ENCODE peak calls at places on chromosomes 1 and 21, in four cellular contexts. L, I, R and B are unnamed samples.

GRCh38 chr1:92922378-92923035 is 38.8 kb downstream of the DIPK1A start:
- DNase-seq in R (no peak), L (no peak), I (no peak), B (no peak)

GRCh38 chr1:53281180-53281579 is 42.9 kb upstream of the MAGOH start:
- DNase-seq in I (no peak), L (no peak), R (no peak), B (no peak)

GRCh38 chr1:40802078-40803075 is 18.8 kb downstream of the KCNQ4 start:
- DNase-seq in R (peak; percentile 86), I (peak; percentile 80), L (peak; percentile 87), B (peak; percentile 86)

GRCh38 chr1:241177665-241178064 is 179.3 kb downstream of the RGS7 start:
- DNase-seq in R (no peak), L (no peak), I (no peak), B (no peak)

GRCh38 chr1:58885998-58886397 is 102.2 kb upstream of the JUN start:
- DNase-seq in R (no peak), I (no peak), L (no peak), B (no peak)

GRCh38 chr21:40227111-40227510 is 359.9 kb downstream of the PCP4 start:
- DNase-seq in R (no peak), I (no peak), L (no peak), B (no peak)

GRCh38 chr1:151944110-151944858 is 35.0 kb upstream of the THEM4 start:
- DNase-seq in L (no peak), I (no peak), R (peak; percentile 25), B (no peak)

GRCh38 chr1:19647643-19648042 is 3.5 kb downstream of the NBL1 start:
- DNase-seq in R (no peak), I (no peak), L (no peak), B (no peak)

GRCh38 chr21:45026066-45026745 is 48.2 kb upstream of the ADARB1 start:
- DNase-seq in L (no peak), I (no peak), R (no peak), B (no peak)

GRCh38 chr1:32329931-32330466 is 6.0 kb downstream of the MARCKSL1 start:
- DNase-seq in L (no peak), I (no peak), R (no peak), B (no peak)

GRCh38 chr1:94721240-94721639 is 98.9 kb upstream of the SLC44A3 start:
- DNase-seq in I (no peak), R (no peak), L (no peak), B (no peak)

GRCh38 chr1:180502361-180503273 is at the start of gene ACBD6:
- DNase-seq in L (peak; percentile 78), R (peak; percentile 90), I (peak; percentile 83), B (peak; percentile 69)

GRCh38 chr1:20884513-20884912 is 97.4 kb upstream of the HP1BP3 start:
- DNase-seq in I (no peak), R (no peak), L (no peak), B (no peak)

GRCh38 chr1:199780948-199781347 is 246.6 kb upstream of the NR5A2 start:
- DNase-seq in R (no peak), I (no peak), L (no peak), B (no peak)

GRCh38 chr1:211751438-211751837 is 76.0 kb upstream of the NEK2 start:
- DNase-seq in L (no peak), R (no peak), I (no peak), B (no peak)

GRCh38 chr1:196808529-196809235 is 10.8 kb upstream of the CFHR1 start:
- DNase-seq in L (no peak), R (no peak), I (no peak), B (no peak)

GRCh38 chr1:224205438-224205840 is 22.4 kb downstream of the DEGS1 start:
- DNase-seq in I (no peak), L (no peak), R (no peak), B (no peak)

GRCh38 chr1:205976708-205977107 is 26.5 kb downstream of the RAB7B start:
- DNase-seq in L (no peak), I (no peak), R (peak; percentile 93), B (no peak)

GRCh38 chr1:178417858-178418257 is 78.9 kb downstream of the CLEC20A start:
- DNase-seq in I (no peak), R (no peak), L (no peak), B (no peak)

GRCh38 chr1:91650764-91651163 is 150.1 kb downstream of the CDC7 start:
- DNase-seq in I (no peak), L (no peak), R (no peak), B (no peak)

GRCh38 chr1:52692697-52693096 is 5.5 kb downstream of the COA7 start:
- DNase-seq in L (no peak), I (no peak), R (no peak), B (no peak)

GRCh38 chr1:59128784-59129227 is 168.1 kb upstream of the FGGY start:
- DNase-seq in L (no peak), R (no peak), I (no peak), B (no peak)

GRCh38 chr21:44710756-44711326 is 531 bp downstream of the TSPEAR start:
- DNase-seq in I (no peak), L (no peak), R (peak; percentile 94), B (no peak)

GRCh38 chr1:226061793-226062557 is 541 bp upstream of the H3-3A start:
- DNase-seq in L (peak; percentile 25), I (peak; percentile 18), R (peak; percentile 77), B (peak; percentile 36)

GRCh38 chr1:155167166-155168104 is 5.7 kb downstream of the KRTCAP2 start:
- DNase-seq in I (peak; percentile 82), L (peak; percentile 84), R (peak; percentile 92), B (peak; percentile 86)

GRCh38 chr1:34162852-34163766 is 1.9 kb downstream of the CSMD2 start:
- DNase-seq in R (peak; percentile 75), L (no peak), I (no peak), B (no peak)

GRCh38 chr1:22275626-22276395 is 132.9 kb upstream of the WNT4 start:
- DNase-seq in L (peak; percentile 20), I (peak; percentile 18), R (peak; percentile 48), B (peak; percentile 12)

GRCh38 chr1:227896710-227897655 is 50.7 kb downstream of the WNT9A start:
- DNase-seq in R (no peak), L (no peak), I (no peak), B (no peak)

GRCh38 chr1:20255666-20256065 is 35.0 kb upstream of the VWA5B1 start:
- DNase-seq in R (peak; percentile 76), L (no peak), I (no peak), B (no peak)

GRCh38 chr1:45325816-45326506 is 734 bp upstream of the HPDL start:
- DNase-seq in L (no peak), I (no peak), R (no peak), B (no peak)

GRCh38 chr21:31416465-31416864 is 72.4 kb upstream of the TIAM1 start:
- DNase-seq in L (no peak), I (no peak), R (no peak), B (no peak)

GRCh38 chr1:107557095-107557494 is 407.9 kb downstream of the VAV3 start:
- DNase-seq in L (no peak), I (no peak), R (no peak), B (no peak)

GRCh38 chr1:8343044-8343443 is 25.1 kb downstream of the SLC45A1 start:
- DNase-seq in I (no peak), L (no peak), R (no peak), B (no peak)

GRCh38 chr21:29335720-29336119 is 37.0 kb downstream of the BACH1 start:
- DNase-seq in L (no peak), I (no peak), R (no peak), B (no peak)

GRCh38 chr1:31855038-31855845 is 39.4 kb upstream of the SPOCD1 start:
- DNase-seq in L (no peak), R (peak; percentile 29), I (no peak), B (no peak)

GRCh38 chr1:3691421-3692204 is 39.3 kb downstream of the TP73 start:
- DNase-seq in R (peak; percentile 40), I (no peak), L (no peak), B (no peak)

GRCh38 chr1:54996869-54997710 is 1.6 kb upstream of the BSND start:
- DNase-seq in I (no peak), R (no peak), L (no peak), B (no peak)

GRCh38 chr1:41347276-41347675 is 14.0 kb upstream of the FOXO6 start:
- DNase-seq in L (no peak), I (no peak), R (no peak), B (no peak)

GRCh38 chr1:60126733-60127132 is 53.2 kb upstream of the C1orf87 start:
- DNase-seq in R (peak; percentile 18), I (no peak), L (no peak), B (no peak)

GRCh38 chr1:40742363-40743061 is 41.1 kb upstream of the KCNQ4 start:
- DNase-seq in I (no peak), L (no peak), R (no peak), B (no peak)